ENCODE peak calls at places on chromosomes 11 and 22, in four cellular contexts. C, L, A and R are unnamed samples.

GRCh38 chr22:39502789-39503464 is 837 bp downstream of the MIEF1 start:
- DNase-seq in C (no peak), L (peak; percentile 61), A (no peak), R (no peak)

GRCh38 chr11:75351541-75352416 is at the start of gene ARRB1:
- DNase-seq in C (peak; percentile 52), L (peak; percentile 83), A (peak; percentile 81), R (no peak)

GRCh38 chr11:133872160-133872559 is 26.8 kb upstream of the SPATA19 start:
- DNase-seq in C (no peak), L (no peak), A (no peak), R (no peak)

GRCh38 chr11:92827132-92827531 is 142.3 kb upstream of the MTNR1B start:
- DNase-seq in C (no peak), L (no peak), A (no peak), R (no peak)

GRCh38 chr11:36110698-36111410 is 167.0 kb downstream of the LDLRAD3 start:
- DNase-seq in C (no peak), L (no peak), A (no peak), R (no peak)

GRCh38 chr11:2237457-2238238 is 32.7 kb downstream of the ASCL2 start:
- DNase-seq in C (no peak), L (peak; percentile 29), A (no peak), R (no peak)

GRCh38 chr11:78282821-78283220 is 94.1 kb downstream of the USP35 start:
- DNase-seq in C (no peak), L (no peak), A (no peak), R (no peak)

GRCh38 chr11:47172740-47173139 is 3.9 kb downstream of the ARFGAP2 start:
- DNase-seq in C (no peak), L (no peak), A (no peak), R (no peak)

GRCh38 chr11:118295834-118296454 is 8.6 kb upstream of the CD3E start:
- DNase-seq in C (no peak), L (no peak), A (peak; percentile 34), R (no peak)

GRCh38 chr22:49179886-49180682 is 647.6 kb downstream of the BRD1 start:
- DNase-seq in C (no peak), L (peak; percentile 40), A (no peak), R (no peak)

GRCh38 chr11:88179141-88179540 is 3.9 kb upstream of the RAB38 start:
- DNase-seq in C (no peak), L (no peak), A (no peak), R (no peak)

GRCh38 chr11:128342511-128343133 is 244.7 kb downstream of the ETS1 start:
- DNase-seq in C (peak; percentile 43), L (no peak), A (peak; percentile 42), R (no peak)

GRCh38 chr22:36506637-36507517 is at the start of gene FOXRED2:
- DNase-seq in C (peak; percentile 87), L (peak; percentile 91), A (peak; percentile 92), R (peak; percentile 73)

GRCh38 chr22:36507518-36508010 is 724 bp upstream of the FOXRED2 start:
- DNase-seq in C (no peak), L (no peak), A (no peak), R (no peak)

GRCh38 chr22:36512333-36512732 is 5.5 kb upstream of the FOXRED2 start:
- DNase-seq in C (no peak), L (no peak), A (no peak), R (no peak)

GRCh38 chr22:36510384-36510783 is 3.5 kb upstream of the FOXRED2 start:
- DNase-seq in C (no peak), L (peak; percentile 24), A (no peak), R (no peak)

DNA sequence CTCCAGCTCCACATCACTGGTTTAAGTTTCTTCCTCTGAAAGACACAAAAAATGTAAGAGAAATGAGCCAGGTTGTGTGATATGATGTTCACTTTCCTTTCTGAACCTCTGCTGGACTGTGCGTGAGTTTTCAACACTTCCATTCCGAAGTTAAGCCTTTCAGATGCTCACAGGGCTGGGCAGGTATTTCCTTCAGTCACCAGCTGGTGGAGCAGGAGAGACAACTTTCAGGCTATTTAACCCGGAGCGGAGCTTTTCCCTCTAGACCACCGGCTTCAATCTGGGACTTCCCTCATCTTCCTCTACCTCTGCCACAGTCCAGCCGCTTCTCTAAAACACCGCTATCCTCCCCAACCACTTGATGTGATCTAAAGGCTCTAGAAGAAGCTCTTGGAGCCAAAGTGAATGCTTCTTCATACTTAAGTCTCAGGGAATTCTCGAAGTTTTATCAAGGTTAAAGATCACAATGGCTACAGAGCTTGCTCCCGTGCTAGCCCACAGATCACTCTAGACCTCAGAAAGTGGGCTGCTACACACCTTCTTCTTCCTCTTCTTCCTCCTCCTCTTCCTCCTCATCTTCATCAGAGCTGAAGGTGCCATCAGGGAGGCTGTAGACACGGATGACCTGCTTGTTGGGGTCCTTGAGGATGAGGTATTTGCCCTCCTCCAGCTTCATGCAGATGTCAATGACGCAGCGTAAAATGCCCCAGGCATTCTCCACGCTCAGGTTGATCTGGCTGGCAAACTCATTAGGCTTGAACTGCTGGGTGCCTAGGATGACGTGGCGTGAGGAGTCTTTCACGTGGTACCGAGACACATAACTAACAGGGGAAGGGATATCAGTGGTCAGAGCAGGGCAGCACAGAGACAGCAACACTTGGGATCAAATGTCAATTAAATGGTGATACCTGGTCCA is 4.4 kb upstream of the FOXRED2 start:
- DNase-seq in C (no peak), L (no peak), A (peak; percentile 34), R (no peak)
- TF ChIP-seq POLR2A in C (no peak), L (no peak), A (no peak), R (no peak)

GRCh38 chr11:61844909-61845565 is 16.9 kb downstream of the FADS2 start:
- DNase-seq in C (no peak), L (no peak), A (no peak), R (no peak)
- TF ChIP-seq POLR2A in C (no peak), L (no peak), A (no peak), R (no peak)

DNA sequence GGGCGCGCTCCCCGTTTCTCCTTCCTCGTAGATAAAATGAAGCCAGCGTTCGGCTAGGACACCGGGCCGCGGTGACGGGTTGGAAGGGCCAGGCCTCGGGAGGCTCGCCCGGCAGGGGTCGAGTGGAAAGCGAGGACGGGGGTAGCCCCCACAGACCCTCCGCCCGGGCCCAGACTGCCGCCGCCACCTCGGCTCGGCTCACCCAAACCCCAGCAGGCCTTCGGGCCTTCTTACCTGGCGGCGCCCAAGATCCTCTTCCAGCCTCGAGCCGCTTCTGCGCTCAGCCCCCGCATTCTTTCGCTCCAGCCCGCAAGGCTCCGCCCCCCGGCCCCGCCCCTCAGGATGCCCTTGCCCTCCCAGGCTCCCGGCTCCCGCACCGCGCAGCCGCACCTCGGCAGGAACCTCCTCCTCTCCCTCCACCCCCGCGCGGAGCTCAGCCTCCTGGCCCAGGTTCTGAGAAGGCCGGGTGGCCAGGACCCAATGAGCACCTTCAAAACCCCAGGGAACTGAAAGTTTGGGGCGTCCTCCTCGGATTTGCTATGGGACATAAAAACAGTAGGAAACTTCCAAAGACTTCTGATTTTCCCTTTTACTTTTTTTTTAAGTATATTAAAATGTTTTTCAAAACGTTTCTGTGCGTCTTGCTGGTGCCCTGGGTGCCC is at the start of gene CD59:
- DNase-seq in C (peak; percentile 96), L (peak; percentile 99), A (peak; percentile 98), R (peak; percentile 88)
- TF ChIP-seq POLR2A in C (peak; percentile 92), L (peak; percentile 96), A (peak; percentile 95), R (peak; percentile 95)

DNA sequence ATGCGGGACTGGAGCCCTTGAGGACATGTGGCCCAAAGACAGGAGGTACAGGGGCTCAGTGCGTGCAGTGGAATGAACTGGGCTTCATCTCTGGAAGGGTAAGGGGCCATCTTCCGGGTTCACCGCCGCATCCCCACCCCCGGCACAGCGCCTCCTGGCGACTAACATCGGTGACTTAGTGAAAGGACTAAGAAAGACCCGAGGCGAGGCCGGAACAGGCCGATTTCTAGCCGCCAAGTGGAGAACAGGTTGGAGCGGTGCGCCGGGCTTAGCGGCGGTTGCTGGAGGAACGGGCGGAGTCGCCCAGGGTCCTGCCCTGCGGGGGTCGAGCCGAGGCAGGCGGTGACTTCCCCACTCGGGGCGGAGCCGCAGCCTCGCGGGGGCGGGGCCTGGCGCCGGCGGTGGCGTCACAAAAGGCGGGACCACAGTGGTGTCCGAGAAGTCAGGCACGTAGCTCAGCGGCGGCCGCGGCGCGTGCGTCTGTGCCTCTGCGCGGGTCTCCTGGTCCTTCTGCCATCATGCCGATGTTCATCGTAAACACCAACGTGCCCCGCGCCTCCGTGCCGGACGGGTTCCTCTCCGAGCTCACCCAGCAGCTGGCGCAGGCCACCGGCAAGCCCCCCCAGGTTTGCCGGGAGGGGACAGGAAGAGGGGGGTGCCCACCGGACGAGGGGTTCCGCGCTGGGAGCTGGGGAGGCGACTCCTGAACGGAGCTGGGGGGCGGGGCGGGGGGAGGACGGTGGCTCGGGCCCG is at the start of gene MIF:
- DNase-seq in C (peak; percentile 92), L (peak; percentile 96), A (peak; percentile 97), R (peak; percentile 85)
- TF ChIP-seq POLR2A in C (peak; percentile 97), L (peak; percentile 92), A (peak; percentile 93), R (peak; percentile 86)

GRCh38 chr11:61581030-61581928 is at the start of gene SYT7:
- DNase-seq in C (peak; percentile 95), L (peak; percentile 95), A (peak; percentile 97), R (peak; percentile 99)
- TF ChIP-seq POLR2A in C (peak; percentile 90), L (peak; percentile 67), A (no peak), R (no peak)

DNA sequence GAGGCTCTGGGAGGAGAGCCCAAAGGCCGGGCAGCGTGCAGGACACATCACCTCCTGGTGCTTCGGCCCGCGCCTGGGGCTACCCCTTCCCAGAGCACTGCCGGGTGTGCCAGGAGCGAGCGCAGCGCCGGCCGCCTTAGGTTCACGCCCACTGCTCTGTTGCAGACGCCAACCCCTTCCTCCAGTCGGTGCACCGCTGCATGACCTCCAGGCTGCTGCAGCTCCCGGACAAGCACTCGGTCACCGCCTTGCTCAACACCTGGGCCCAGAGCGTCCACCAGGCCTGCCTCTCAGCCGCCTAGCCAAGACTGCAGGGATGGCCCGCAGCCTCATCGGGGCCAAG is 79.0 kb downstream of the MED15 start:
- DNase-seq in C (no peak), L (no peak), A (no peak), R (no peak)
- TF ChIP-seq POLR2A in C (no peak), L (no peak), A (no peak), R (no peak)

DNA sequence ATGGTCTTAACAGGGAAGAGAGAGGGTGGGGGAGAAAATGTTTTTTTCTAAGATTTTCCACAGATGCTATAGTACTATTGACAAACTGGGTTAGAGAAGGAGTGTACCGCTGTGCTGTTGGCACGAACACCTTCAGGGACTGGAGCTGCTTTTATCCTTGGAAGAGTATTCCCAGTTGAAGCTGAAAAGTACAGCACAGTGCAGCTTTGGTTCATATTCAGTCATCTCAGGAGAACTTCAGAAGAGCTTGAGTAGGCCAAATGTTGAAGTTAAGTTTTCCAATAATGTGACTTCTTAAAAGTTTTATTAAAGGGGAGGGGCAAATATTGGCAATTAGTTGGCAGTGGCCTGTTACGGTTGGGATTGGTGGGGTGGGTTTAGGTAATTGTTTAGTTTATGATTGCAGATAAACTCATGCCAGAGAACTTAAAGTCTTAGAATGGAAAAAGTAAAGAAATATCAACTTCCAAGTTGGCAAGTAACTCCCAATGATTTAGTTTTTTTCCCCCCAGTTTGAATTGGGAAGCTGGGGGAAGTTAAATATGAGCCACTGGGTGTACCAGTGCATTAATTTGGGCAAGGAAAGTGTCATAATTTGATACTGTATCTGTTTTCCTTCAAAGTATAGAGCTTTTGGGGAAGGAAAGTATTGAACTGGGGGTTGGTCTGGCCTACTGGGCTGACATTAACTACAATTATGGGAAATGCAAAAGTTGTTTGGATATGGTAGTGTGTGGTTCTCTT is 2.9 kb downstream of the MALAT1 start:
- DNase-seq in C (no peak), L (peak; percentile 18), A (no peak), R (no peak)
- TF ChIP-seq POLR2A in C (peak; percentile 12), L (peak; percentile 23), A (peak; percentile 61), R (peak; percentile 53)

GRCh38 chr11:10293423-10294288 is at the start of gene SBF2:
- DNase-seq in C (peak; percentile 87), L (peak; percentile 88), A (peak; percentile 86), R (peak; percentile 93)
- TF ChIP-seq POLR2A in C (peak; percentile 76), L (peak; percentile 93), A (peak; percentile 93), R (peak; percentile 89)

GRCh38 chr22:28034760-28035401 is 115.8 kb upstream of the PITPNB start:
- DNase-seq in C (peak; percentile 81), L (no peak), A (peak; percentile 41), R (no peak)
- TF ChIP-seq POLR2A in C (no peak), L (no peak), A (no peak), R (no peak)